ENCODE peak calls at places on chromosomes 1 and 21, in nine cellular contexts. X is KG1; I is HCT116; G is activated naive CD8-positive, alpha-beta T cell treated with anti-CD3 and anti-CD28 coated beads, Interleukin-2, amount 50 U/mL, for 24 hours; L is Right ventricle myocardium superior; Y is SW 1271; C is erythroblast; O is mammary epithelial cell; T is HTR-8/SVneo. P is an unnamed sample.

GRCh38 chr1:147504801-147505303 is 36.4 kb upstream of the BCL9 start:
- DNase-seq in X (no peak), I (no peak), G (no peak), L (no peak), Y (no peak), C (no peak), O (no peak), T (peak; percentile 21), P (no peak)

GRCh38 chr1:206081811-206082210 is 28.8 kb downstream of the RHEX start:
- DNase-seq in X (no peak), I (no peak), G (no peak), L (no peak), Y (no peak), C (no peak), O (no peak), T (no peak), P (no peak)

GRCh38 chr1:89831462-89832113 is 10.8 kb downstream of the LRRC8D start:
- DNase-seq in X (no peak), I (no peak), G (no peak), L (no peak), Y (no peak), C (no peak), O (no peak), T (no peak), P (no peak)

GRCh38 chr1:184825571-184825970 is 70.9 kb upstream of the EDEM3 start:
- DNase-seq in X (no peak), I (no peak), G (no peak), L (no peak), Y (no peak), C (no peak), O (no peak), T (no peak), P (no peak)

GRCh38 chr1:244296447-244296846 is 155.3 kb downstream of the ADSS2 start:
- DNase-seq in X (no peak), I (no peak), G (no peak), L (no peak), Y (no peak), C (no peak), O (no peak), T (no peak), P (no peak)

GRCh38 chr1:7207875-7208646 is 422.8 kb downstream of the CAMTA1 start:
- DNase-seq in X (peak; percentile 14), I (peak; percentile 65), G (peak; percentile 26), L (no peak), Y (peak; percentile 8), C (peak; percentile 61), O (peak; percentile 64), T (peak; percentile 45), P (no peak)

GRCh38 chr1:147502760-147503159 is 38.5 kb upstream of the BCL9 start:
- DNase-seq in X (no peak), I (no peak), G (no peak), L (no peak), Y (no peak), C (no peak), O (no peak), T (no peak), P (no peak)

GRCh38 chr21:29299906-29300546 is 1.3 kb downstream of the BACH1 start:
- DNase-seq in X (peak; percentile 65), I (peak; percentile 15), G (peak; percentile 36), L (peak; percentile 73), Y (peak; percentile 57), C (peak; percentile 96), O (peak; percentile 94), T (peak; percentile 48), P (peak; percentile 23)

GRCh38 chr1:230816018-230816417 is 52.3 kb downstream of the C1orf198 start:
- DNase-seq in X (no peak), I (no peak), G (no peak), L (no peak), Y (no peak), C (no peak), O (no peak), T (no peak), P (no peak)

GRCh38 chr1:29974345-29974744 is 738.0 kb downstream of the PTPRU start:
- DNase-seq in X (no peak), I (peak; percentile 16), G (no peak), L (no peak), Y (peak; percentile 56), C (no peak), O (peak; percentile 91), T (peak; percentile 56), P (no peak)

GRCh38 chr1:67479146-67479891 is 49.1 kb upstream of the SERBP1 start:
- DNase-seq in X (no peak), I (no peak), G (peak; percentile 6), L (no peak), Y (no peak), C (peak; percentile 46), O (peak; percentile 36), T (peak; percentile 18), P (no peak)

GRCh38 chr1:150578278-150579109 is 916 bp downstream of the MCL1 start:
- DNase-seq in X (no peak), I (no peak), G (peak; percentile 61), L (peak; percentile 72), Y (peak; percentile 72), C (peak; percentile 83), O (peak; percentile 86), T (peak; percentile 47), P (no peak)

GRCh38 chr1:113141650-113142473 is 68.9 kb downstream of the LRIG2 start:
- DNase-seq in X (no peak), I (no peak), G (no peak), L (no peak), Y (no peak), C (peak; percentile 93), O (peak; percentile 24), T (no peak), P (no peak)

GRCh38 chr1:43582162-43582566 is 51.5 kb downstream of the PTPRF start:
- DNase-seq in X (no peak), I (peak; percentile 93), G (peak; percentile 49), L (no peak), Y (peak; percentile 58), C (peak; percentile 62), O (peak; percentile 99), T (peak; percentile 97), P (peak; percentile 3)

GRCh38 chr1:234774971-234775370 is 165.0 kb upstream of the IRF2BP2 start:
- DNase-seq in X (no peak), I (no peak), G (no peak), L (no peak), Y (no peak), C (no peak), O (no peak), T (no peak), P (no peak)

GRCh38 chr21:34648739-34649297 is 20.0 kb upstream of the CLIC6 start:
- DNase-seq in X (no peak), I (no peak), G (no peak), L (no peak), Y (no peak), C (no peak), O (no peak), T (no peak), P (no peak)

GRCh38 chr21:38843806-38844479 is 38.2 kb downstream of the ETS2 start:
- DNase-seq in X (no peak), I (no peak), G (no peak), L (no peak), Y (no peak), C (no peak), O (peak; percentile 71), T (no peak), P (no peak)

GRCh38 chr1:187264995-187265602 is 436.4 kb downstream of the PLA2G4A start:
- DNase-seq in X (no peak), I (peak; percentile 50), G (no peak), L (no peak), Y (peak; percentile 37), C (peak; percentile 8), O (peak; percentile 46), T (peak; percentile 30), P (no peak)

GRCh38 chr1:14848203-14848602 is 249.7 kb downstream of the KAZN start:
- DNase-seq in X (no peak), I (no peak), G (no peak), L (no peak), Y (no peak), C (no peak), O (no peak), T (no peak), P (no peak)

GRCh38 chr1:41517039-41517438 is 32.6 kb upstream of the EDN2 start:
- DNase-seq in X (no peak), I (no peak), G (no peak), L (no peak), Y (no peak), C (no peak), O (no peak), T (no peak), P (no peak)

GRCh38 chr1:14850563-14850962 is 252.1 kb downstream of the KAZN start:
- DNase-seq in X (no peak), I (peak; percentile 6), G (no peak), L (no peak), Y (no peak), C (peak; percentile 20), O (no peak), T (no peak), P (no peak)

GRCh38 chr1:88549536-88549935 is 134.5 kb upstream of the PKN2 start:
- DNase-seq in X (no peak), I (peak; percentile 7), G (no peak), L (no peak), Y (peak; percentile 8), C (peak; percentile 2), O (no peak), T (no peak), P (no peak)

GRCh38 chr21:43302769-43303168 is 124.2 kb downstream of the SIK1 start:
- DNase-seq in X (no peak), I (no peak), G (no peak), L (peak; percentile 10), Y (no peak), C (no peak), O (no peak), T (no peak), P (no peak)

GRCh38 chr1:238738942-238739341 is 647.4 kb upstream of the CHRM3 start:
- DNase-seq in X (no peak), I (no peak), G (no peak), L (no peak), Y (no peak), C (no peak), O (no peak), T (no peak), P (no peak)

GRCh38 chr1:54604572-54605370 is 18.6 kb downstream of the FAM151A start:
- DNase-seq in X (peak; percentile 27), I (no peak), G (peak; percentile 20), L (no peak), Y (no peak), C (no peak), O (peak; percentile 49), T (no peak), P (peak; percentile 3)

GRCh38 chr1:201842472-201843020 is 13.6 kb downstream of the IPO9 start:
- DNase-seq in X (no peak), I (no peak), G (no peak), L (no peak), Y (no peak), C (no peak), O (no peak), T (no peak), P (no peak)

GRCh38 chr1:20786310-20787099 is 602 bp downstream of the HP1BP3 start:
- DNase-seq in X (peak; percentile 96), I (peak; percentile 85), G (peak; percentile 98), L (peak; percentile 96), Y (peak; percentile 91), C (peak; percentile 98), O (peak; percentile 95), T (peak; percentile 90), P (peak; percentile 93)

P was measured in effector memory CD8-positive, alpha-beta T cell.